ENCODE peak calls at places on chromosomes 5 and 9, in ten cellular contexts. One of them, this sample, is unnamed.

GRCh38 chr9:125990186-125990792 is 243.1 kb downstream of the PBX3 start:
- DNase-seq in ovary: no peak
- DNase-seq in sigmoid colon: peak
- DNase-seq in tibial nerve: no peak
- DNase-seq in H1: no peak
- DNase-seq in A549: no peak
- DNase-seq in SK-N-SH: no peak
- DNase-seq in stomach: no peak
- DNase-seq in GM12878: no peak
- DNase-seq in transverse colon: no peak
- DNase-seq in this sample: no peak

GRCh38 chr5:55456216-55456895 is 78.4 kb downstream of the PLPP1 start:
- DNase-seq in ovary: no peak
- DNase-seq in sigmoid colon: no peak
- DNase-seq in tibial nerve: no peak
- DNase-seq in H1: no peak
- DNase-seq in A549: no peak
- DNase-seq in SK-N-SH: no peak
- DNase-seq in stomach: no peak
- DNase-seq in GM12878: no peak
- DNase-seq in transverse colon: no peak
- DNase-seq in this sample: no peak

GRCh38 chr9:106062252-106062651 is 367.9 kb downstream of the TMEM38B start:
- DNase-seq in ovary: no peak
- DNase-seq in sigmoid colon: no peak
- DNase-seq in tibial nerve: no peak
- DNase-seq in H1: no peak
- DNase-seq in A549: no peak
- DNase-seq in SK-N-SH: no peak
- DNase-seq in stomach: no peak
- DNase-seq in GM12878: no peak
- DNase-seq in transverse colon: no peak
- DNase-seq in this sample: no peak

GRCh38 chr5:12934722-12935121 is 1009.8 kb downstream of the DNAH5 start:
- DNase-seq in ovary: no peak
- DNase-seq in sigmoid colon: no peak
- DNase-seq in tibial nerve: no peak
- DNase-seq in H1: no peak
- DNase-seq in A549: peak
- DNase-seq in SK-N-SH: no peak
- DNase-seq in stomach: no peak
- DNase-seq in GM12878: no peak
- DNase-seq in transverse colon: no peak
- DNase-seq in this sample: no peak

GRCh38 chr5:119435436-119436132 is 16.7 kb upstream of the HSD17B4 start:
- DNase-seq in ovary: no peak
- DNase-seq in sigmoid colon: peak
- DNase-seq in tibial nerve: peak
- DNase-seq in H1: no peak
- DNase-seq in A549: peak
- DNase-seq in SK-N-SH: no peak
- DNase-seq in stomach: peak
- DNase-seq in GM12878: peak
- DNase-seq in transverse colon: peak
- DNase-seq in this sample: no peak

GRCh38 chr5:71782771-71783770 is 64.0 kb downstream of the CARTPT start:
- DNase-seq in ovary: peak
- DNase-seq in sigmoid colon: peak
- DNase-seq in tibial nerve: peak
- DNase-seq in H1: peak
- DNase-seq in A549: peak
- DNase-seq in SK-N-SH: peak
- DNase-seq in stomach: peak
- DNase-seq in GM12878: peak
- DNase-seq in transverse colon: peak
- DNase-seq in this sample: peak

GRCh38 chr5:756865-757345 is 27.6 kb downstream of the ZDHHC11B start:
- DNase-seq in ovary: no peak
- DNase-seq in sigmoid colon: peak
- DNase-seq in tibial nerve: no peak
- DNase-seq in H1: no peak
- DNase-seq in A549: no peak
- DNase-seq in SK-N-SH: peak
- DNase-seq in stomach: peak
- DNase-seq in GM12878: no peak
- DNase-seq in transverse colon: peak
- DNase-seq in this sample: peak

GRCh38 chr5:145943674-145944121 is 7.3 kb downstream of the SH3RF2 start:
- DNase-seq in ovary: no peak
- DNase-seq in sigmoid colon: no peak
- DNase-seq in tibial nerve: no peak
- DNase-seq in H1: no peak
- DNase-seq in A549: peak
- DNase-seq in SK-N-SH: no peak
- DNase-seq in stomach: peak
- DNase-seq in GM12878: no peak
- DNase-seq in transverse colon: peak
- DNase-seq in this sample: no peak

GRCh38 chr9:32589083-32589713 is 16.2 kb upstream of the NDUFB6 start:
- DNase-seq in ovary: no peak
- DNase-seq in sigmoid colon: no peak
- DNase-seq in tibial nerve: no peak
- DNase-seq in H1: no peak
- DNase-seq in A549: peak
- DNase-seq in SK-N-SH: peak
- DNase-seq in stomach: no peak
- DNase-seq in GM12878: no peak
- DNase-seq in transverse colon: no peak
- DNase-seq in this sample: no peak

GRCh38 chr5:109028608-109029299 is 281.1 kb downstream of the FER start:
- DNase-seq in ovary: no peak
- DNase-seq in sigmoid colon: no peak
- DNase-seq in tibial nerve: no peak
- DNase-seq in H1: no peak
- DNase-seq in A549: peak
- DNase-seq in SK-N-SH: no peak
- DNase-seq in stomach: no peak
- DNase-seq in GM12878: no peak
- DNase-seq in transverse colon: no peak
- DNase-seq in this sample: no peak

GRCh38 chr9:135561391-135562234 is at the start of gene PAEP:
- DNase-seq in ovary: no peak
- DNase-seq in sigmoid colon: no peak
- DNase-seq in tibial nerve: no peak
- DNase-seq in H1: no peak
- DNase-seq in A549: peak
- DNase-seq in SK-N-SH: no peak
- DNase-seq in stomach: no peak
- DNase-seq in GM12878: no peak
- DNase-seq in transverse colon: no peak
- DNase-seq in this sample: peak

GRCh38 chr9:97696025-97696822 is 916 bp downstream of the XPA start:
- DNase-seq in ovary: no peak
- DNase-seq in sigmoid colon: no peak
- DNase-seq in tibial nerve: no peak
- DNase-seq in H1: no peak
- DNase-seq in A549: no peak
- DNase-seq in SK-N-SH: no peak
- DNase-seq in stomach: no peak
- DNase-seq in GM12878: no peak
- DNase-seq in transverse colon: no peak
- DNase-seq in this sample: no peak

DNA sequence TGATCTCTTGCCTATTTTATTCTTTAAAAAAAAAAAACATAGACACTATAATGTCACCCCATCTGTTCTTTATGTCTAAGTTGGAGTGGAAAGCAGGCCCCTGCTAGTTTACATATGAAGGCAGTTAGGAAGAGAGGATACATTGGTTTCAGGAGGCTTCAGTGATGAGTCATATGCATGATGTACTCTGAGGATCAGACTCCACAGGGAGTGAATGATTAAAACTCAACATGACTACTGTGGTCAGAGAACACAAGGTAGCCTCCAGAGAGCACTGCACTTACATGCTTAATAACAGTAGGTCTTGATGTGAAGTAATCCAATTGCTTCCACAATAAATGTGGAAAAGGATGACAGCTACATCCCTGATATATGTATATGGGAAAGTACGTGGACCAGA is 22.7 kb upstream of the FSTL4 start:
- DNase-seq in ovary: no peak
- DNase-seq in sigmoid colon: no peak
- DNase-seq in tibial nerve: no peak
- DNase-seq in H1: no peak
- DNase-seq in A549: peak
- DNase-seq in SK-N-SH: no peak
- DNase-seq in stomach: no peak
- DNase-seq in GM12878: no peak
- DNase-seq in transverse colon: no peak
- DNase-seq in this sample: no peak
- TF ChIP-seq EP300 in ovary: no peak
- TF ChIP-seq EP300 in sigmoid colon: no peak
- TF ChIP-seq EP300 in tibial nerve: no peak
- TF ChIP-seq EP300 in H1: no peak
- TF ChIP-seq EP300 in A549: no peak
- TF ChIP-seq EP300 in SK-N-SH: no peak
- TF ChIP-seq EP300 in stomach: no peak
- TF ChIP-seq EP300 in GM12878: no peak
- TF ChIP-seq EP300 in transverse colon: no peak
- TF ChIP-seq EP300 in this sample: no peak

GRCh38 chr9:129832957-129833356 is 2.1 kb downstream of the C9orf78 start:
- DNase-seq in ovary: no peak
- DNase-seq in sigmoid colon: no peak
- DNase-seq in tibial nerve: no peak
- DNase-seq in H1: no peak
- DNase-seq in A549: no peak
- DNase-seq in SK-N-SH: no peak
- DNase-seq in stomach: no peak
- DNase-seq in GM12878: no peak
- DNase-seq in transverse colon: no peak
- DNase-seq in this sample: no peak
- TF ChIP-seq EP300 in ovary: no peak
- TF ChIP-seq EP300 in sigmoid colon: no peak
- TF ChIP-seq EP300 in tibial nerve: no peak
- TF ChIP-seq EP300 in H1: no peak
- TF ChIP-seq EP300 in A549: no peak
- TF ChIP-seq EP300 in SK-N-SH: no peak
- TF ChIP-seq EP300 in stomach: no peak
- TF ChIP-seq EP300 in GM12878: no peak
- TF ChIP-seq EP300 in transverse colon: no peak
- TF ChIP-seq EP300 in this sample: no peak

GRCh38 chr9:35776018-35776417 is 15.4 kb upstream of the NPR2 start:
- DNase-seq in ovary: no peak
- DNase-seq in sigmoid colon: no peak
- DNase-seq in tibial nerve: no peak
- DNase-seq in H1: no peak
- DNase-seq in A549: no peak
- DNase-seq in SK-N-SH: no peak
- DNase-seq in stomach: no peak
- DNase-seq in GM12878: no peak
- DNase-seq in transverse colon: no peak
- DNase-seq in this sample: no peak

GRCh38 chr9:35771079-35771441 is 17.0 kb upstream of the MSMP start:
- DNase-seq in ovary: no peak
- DNase-seq in sigmoid colon: peak
- DNase-seq in tibial nerve: no peak
- DNase-seq in H1: no peak
- DNase-seq in A549: no peak
- DNase-seq in SK-N-SH: no peak
- DNase-seq in stomach: peak
- DNase-seq in GM12878: no peak
- DNase-seq in transverse colon: no peak
- DNase-seq in this sample: no peak

GRCh38 chr9:35774907-35775635 is 16.3 kb upstream of the NPR2 start:
- DNase-seq in ovary: no peak
- DNase-seq in sigmoid colon: peak
- DNase-seq in tibial nerve: no peak
- DNase-seq in H1: no peak
- DNase-seq in A549: no peak
- DNase-seq in SK-N-SH: no peak
- DNase-seq in stomach: no peak
- DNase-seq in GM12878: no peak
- DNase-seq in transverse colon: no peak
- DNase-seq in this sample: no peak

GRCh38 chr9:35771524-35771923 is 17.4 kb upstream of the MSMP start:
- DNase-seq in ovary: no peak
- DNase-seq in sigmoid colon: no peak
- DNase-seq in tibial nerve: no peak
- DNase-seq in H1: no peak
- DNase-seq in A549: peak
- DNase-seq in SK-N-SH: no peak
- DNase-seq in stomach: peak
- DNase-seq in GM12878: no peak
- DNase-seq in transverse colon: peak
- DNase-seq in this sample: no peak

DNA sequence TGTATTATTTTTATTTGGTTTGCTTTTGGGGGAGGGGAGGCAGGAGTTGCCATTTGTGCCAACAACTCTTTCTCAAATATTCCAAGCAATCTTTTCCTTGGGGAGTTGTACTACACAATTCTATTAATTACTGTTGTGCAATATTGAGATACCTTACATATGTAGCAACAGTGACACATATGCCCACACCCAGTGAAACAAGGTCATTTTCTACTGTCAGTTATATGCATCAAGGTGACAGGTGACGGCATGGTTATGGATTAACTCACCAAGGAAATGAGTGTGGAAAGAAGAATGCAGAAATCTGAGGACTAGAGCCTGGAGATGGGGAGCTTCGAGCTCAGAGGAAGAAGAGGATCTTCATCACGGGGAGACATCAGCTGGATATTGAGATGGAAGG is 17.9 kb upstream of the MSMP start:
- DNase-seq in ovary: no peak
- DNase-seq in sigmoid colon: no peak
- DNase-seq in tibial nerve: no peak
- DNase-seq in H1: no peak
- DNase-seq in A549: peak
- DNase-seq in SK-N-SH: no peak
- DNase-seq in stomach: no peak
- DNase-seq in GM12878: no peak
- DNase-seq in transverse colon: peak
- DNase-seq in this sample: no peak
- TF ChIP-seq EP300 in ovary: no peak
- TF ChIP-seq EP300 in sigmoid colon: no peak
- TF ChIP-seq EP300 in tibial nerve: no peak
- TF ChIP-seq EP300 in H1: no peak
- TF ChIP-seq EP300 in A549: no peak
- TF ChIP-seq EP300 in SK-N-SH: no peak
- TF ChIP-seq EP300 in stomach: no peak
- TF ChIP-seq EP300 in GM12878: no peak
- TF ChIP-seq EP300 in transverse colon: no peak
- TF ChIP-seq EP300 in this sample: no peak

GRCh38 chr9:133592731-133593409 is 16.3 kb downstream of the FAM163B start:
- DNase-seq in ovary: no peak
- DNase-seq in sigmoid colon: no peak
- DNase-seq in tibial nerve: no peak
- DNase-seq in H1: no peak
- DNase-seq in A549: no peak
- DNase-seq in SK-N-SH: no peak
- DNase-seq in stomach: no peak
- DNase-seq in GM12878: no peak
- DNase-seq in transverse colon: no peak
- DNase-seq in this sample: no peak
- TF ChIP-seq EP300 in ovary: no peak
- TF ChIP-seq EP300 in sigmoid colon: no peak
- TF ChIP-seq EP300 in tibial nerve: no peak
- TF ChIP-seq EP300 in H1: no peak
- TF ChIP-seq EP300 in A549: no peak
- TF ChIP-seq EP300 in SK-N-SH: no peak
- TF ChIP-seq EP300 in stomach: no peak
- TF ChIP-seq EP300 in GM12878: no peak
- TF ChIP-seq EP300 in transverse colon: no peak
- TF ChIP-seq EP300 in this sample: no peak